ENCODE peak calls at places on chromosomes 1 and 21, in eight cellular contexts. Z is nephron progenitor cell; S is effector memory CD4-positive, alpha-beta T cell; G is AG08396; O is EL; K is central memory CD4-positive, alpha-beta T cell; A is effector memory CD8-positive, alpha-beta T cell; L is left lung. W is an unnamed sample.

GRCh38 chr21:36553406-36553805 is 73.5 kb upstream of the CLDN14 start:
- DNase-seq in Z (no peak), S (no peak), G (no peak), O (no peak), K (no peak), A (no peak), L (no peak), W (no peak)

GRCh38 chr1:94863297-94863911 is 43.2 kb downstream of the SLC44A3 start:
- DNase-seq in Z (no peak), S (no peak), G (no peak), O (peak), K (no peak), A (no peak), L (no peak), W (peak)

GRCh38 chr21:38306407-38306806 is 49.6 kb downstream of the KCNJ15 start:
- DNase-seq in Z (no peak), S (no peak), G (no peak), O (peak), K (peak), A (no peak), L (no peak), W (peak)

GRCh38 chr1:23525558-23526174 is 5.4 kb downstream of the E2F2 start:
- DNase-seq in Z (no peak), S (no peak), G (no peak), O (no peak), K (no peak), A (peak), L (no peak), W (no peak)

GRCh38 chr1:19786988-19787423 is 12.7 kb downstream of the TMCO4 start:
- DNase-seq in Z (no peak), S (no peak), G (no peak), O (no peak), K (no peak), A (no peak), L (no peak), W (no peak)

GRCh38 chr21:39481886-39482285 is 30.1 kb downstream of the SH3BGR start:
- DNase-seq in Z (no peak), S (no peak), G (no peak), O (no peak), K (no peak), A (no peak), L (no peak), W (no peak)

GRCh38 chr1:12528021-12528852 is 89.8 kb downstream of the DHRS3 start:
- DNase-seq in Z (no peak), S (no peak), G (peak), O (peak), K (no peak), A (no peak), L (peak), W (peak)

GRCh38 chr1:155981266-155982088 is 3.1 kb upstream of the ARHGEF2 start:
- DNase-seq in Z (no peak), S (no peak), G (no peak), O (peak), K (peak), A (no peak), L (no peak), W (peak)

GRCh38 chr1:187445066-187445465 is 616.3 kb downstream of the PLA2G4A start:
- DNase-seq in Z (no peak), S (no peak), G (no peak), O (peak), K (no peak), A (no peak), L (no peak), W (no peak)

GRCh38 chr1:50156241-50157010 is 47.7 kb downstream of the ELAVL4 start:
- DNase-seq in Z (no peak), S (no peak), G (no peak), O (no peak), K (no peak), A (no peak), L (no peak), W (no peak)

GRCh38 chr1:162218975-162219374 is 149.5 kb downstream of the NOS1AP start:
- DNase-seq in Z (no peak), S (no peak), G (no peak), O (no peak), K (no peak), A (no peak), L (no peak), W (no peak)